ENCODE peak calls at places on chromosomes 12 and 14, in four cellular contexts. One of them, this sample, is unnamed.

GRCh38 chr14:92759300-92759678 is 10.9 kb upstream of the LGMN start:
- DNase-seq in colonic mucosa: peak
- DNase-seq in fibroblast of mammary gland: peak
- DNase-seq in endodermal cell: peak
- DNase-seq in this sample: peak

GRCh38 chr12:96434107-96434506 is 33.9 kb upstream of the CDK17 start:
- DNase-seq in colonic mucosa: peak
- DNase-seq in fibroblast of mammary gland: peak
- DNase-seq in endodermal cell: no peak
- DNase-seq in this sample: no peak

GRCh38 chr14:70888681-70889175 is 18.5 kb upstream of the PCNX1 start:
- DNase-seq in colonic mucosa: no peak
- DNase-seq in fibroblast of mammary gland: peak
- DNase-seq in endodermal cell: no peak
- DNase-seq in this sample: no peak

GRCh38 chr12:116338064-116338872 is 60.8 kb upstream of the MED13L start:
- DNase-seq in colonic mucosa: no peak
- DNase-seq in fibroblast of mammary gland: no peak
- DNase-seq in endodermal cell: peak
- DNase-seq in this sample: no peak

GRCh38 chr14:63286071-63286470 is 32.7 kb downstream of the GPHB5 start:
- DNase-seq in colonic mucosa: no peak
- DNase-seq in fibroblast of mammary gland: no peak
- DNase-seq in endodermal cell: no peak
- DNase-seq in this sample: no peak

GRCh38 chr14:73758392-73759182 is 44.4 kb upstream of the PNMA1 start:
- DNase-seq in colonic mucosa: peak
- DNase-seq in fibroblast of mammary gland: peak
- DNase-seq in endodermal cell: peak
- DNase-seq in this sample: peak

GRCh38 chr14:97432586-97432985 is 635.4 kb downstream of the VRK1 start:
- DNase-seq in colonic mucosa: no peak
- DNase-seq in fibroblast of mammary gland: no peak
- DNase-seq in endodermal cell: no peak
- DNase-seq in this sample: no peak

GRCh38 chr14:96126783-96127271 is 77.8 kb upstream of the BDKRB2 start:
- DNase-seq in colonic mucosa: peak
- DNase-seq in fibroblast of mammary gland: no peak
- DNase-seq in endodermal cell: no peak
- DNase-seq in this sample: no peak

GRCh38 chr12:50514526-50515276 is 9.9 kb downstream of the DIP2B start:
- DNase-seq in colonic mucosa: no peak
- DNase-seq in fibroblast of mammary gland: no peak
- DNase-seq in endodermal cell: no peak
- DNase-seq in this sample: no peak

GRCh38 chr12:78628701-78629100 is 235.9 kb upstream of the SYT1 start:
- DNase-seq in colonic mucosa: no peak
- DNase-seq in fibroblast of mammary gland: no peak
- DNase-seq in endodermal cell: no peak
- DNase-seq in this sample: no peak

GRCh38 chr14:93946506-93947170 is 19.5 kb downstream of the FAM181A start:
- DNase-seq in colonic mucosa: no peak
- DNase-seq in fibroblast of mammary gland: no peak
- DNase-seq in endodermal cell: no peak
- DNase-seq in this sample: no peak

GRCh38 chr14:21317433-21317832 is 37.5 kb downstream of the RPGRIP1 start:
- DNase-seq in colonic mucosa: no peak
- DNase-seq in fibroblast of mammary gland: no peak
- DNase-seq in endodermal cell: peak
- DNase-seq in this sample: no peak

GRCh38 chr12:4821000-4821399 is 88.7 kb upstream of the KCNA1 start:
- DNase-seq in colonic mucosa: no peak
- DNase-seq in fibroblast of mammary gland: no peak
- DNase-seq in endodermal cell: no peak
- DNase-seq in this sample: no peak

GRCh38 chr12:92735131-92735721 is 32.4 kb downstream of the PLEKHG7 start:
- DNase-seq in colonic mucosa: no peak
- DNase-seq in fibroblast of mammary gland: peak
- DNase-seq in endodermal cell: no peak
- DNase-seq in this sample: no peak

GRCh38 chr12:20628388-20628787 is 66.7 kb upstream of the SLCO1C1 start:
- DNase-seq in colonic mucosa: no peak
- DNase-seq in fibroblast of mammary gland: no peak
- DNase-seq in endodermal cell: no peak
- DNase-seq in this sample: no peak

GRCh38 chr14:106635569-106635968 is 1109.2 kb downstream of the TMEM121 start:
- DNase-seq in colonic mucosa: no peak
- DNase-seq in fibroblast of mammary gland: no peak
- DNase-seq in endodermal cell: no peak
- DNase-seq in this sample: no peak

GRCh38 chr14:67881225-67881624 is 61.6 kb downstream of the RAD51B start:
- DNase-seq in colonic mucosa: no peak
- DNase-seq in fibroblast of mammary gland: no peak
- DNase-seq in endodermal cell: no peak
- DNase-seq in this sample: no peak

GRCh38 chr12:11026118-11026517 is 3.7 kb upstream of the TAS2R19 start:
- DNase-seq in colonic mucosa: no peak
- DNase-seq in fibroblast of mammary gland: no peak
- DNase-seq in endodermal cell: peak
- DNase-seq in this sample: peak

GRCh38 chr12:91144053-91144452 is 32.8 kb upstream of the LUM start:
- DNase-seq in colonic mucosa: no peak
- DNase-seq in fibroblast of mammary gland: peak
- DNase-seq in endodermal cell: no peak
- DNase-seq in this sample: no peak

GRCh38 chr12:130710001-130710732 is 5.9 kb downstream of the RIMBP2 start:
- DNase-seq in colonic mucosa: no peak
- DNase-seq in fibroblast of mammary gland: no peak
- DNase-seq in endodermal cell: peak
- DNase-seq in this sample: peak

GRCh38 chr14:50830932-50831703 is at the start of gene NIN:
- DNase-seq in colonic mucosa: peak
- DNase-seq in fibroblast of mammary gland: peak
- DNase-seq in endodermal cell: peak
- DNase-seq in this sample: peak

GRCh38 chr14:101454229-101454628 is 107.1 kb upstream of the DIO3 start:
- DNase-seq in colonic mucosa: no peak
- DNase-seq in fibroblast of mammary gland: no peak
- DNase-seq in endodermal cell: no peak
- DNase-seq in this sample: no peak

GRCh38 chr12:90331262-90331661 is 622.6 kb upstream of the ATP2B1 start:
- DNase-seq in colonic mucosa: no peak
- DNase-seq in fibroblast of mammary gland: no peak
- DNase-seq in endodermal cell: no peak
- DNase-seq in this sample: no peak

GRCh38 chr14:92702441-92702918 is 45.9 kb downstream of the LGMN start:
- DNase-seq in colonic mucosa: no peak
- DNase-seq in fibroblast of mammary gland: no peak
- DNase-seq in endodermal cell: no peak
- DNase-seq in this sample: no peak

DNA sequence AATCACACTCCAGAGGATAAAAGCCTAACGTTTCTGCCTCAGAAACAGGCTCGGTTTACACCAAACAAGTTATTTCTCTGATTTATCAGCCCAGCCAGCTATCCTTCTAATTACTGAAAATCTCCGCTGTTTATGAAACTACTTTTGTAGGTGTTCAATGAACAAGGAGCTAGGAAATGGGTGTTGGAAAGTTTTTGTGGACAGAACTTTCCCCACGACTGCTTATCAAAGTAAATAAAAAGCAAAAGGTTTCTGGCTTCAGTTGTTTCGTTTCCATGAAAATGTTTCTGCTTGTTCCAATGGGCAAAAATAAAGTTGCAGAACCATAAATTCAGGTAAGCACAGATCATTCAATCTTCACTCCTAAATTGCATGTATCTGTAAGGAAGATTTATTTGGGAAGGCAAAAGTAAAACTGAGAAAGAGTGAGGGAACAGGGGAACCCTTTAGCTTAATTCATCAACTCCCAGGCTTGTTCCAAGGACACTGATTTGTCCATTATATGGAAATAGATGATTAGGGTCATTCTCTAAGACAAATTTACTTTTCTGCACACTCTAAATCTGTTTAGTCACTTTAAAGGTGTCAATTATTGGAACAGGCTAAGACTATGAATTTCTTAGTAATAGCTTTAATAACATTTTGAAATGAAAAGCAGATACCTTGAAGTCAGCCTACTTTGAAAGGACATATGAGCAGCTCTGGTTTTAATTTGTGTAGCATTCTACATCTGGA is 175.9 kb upstream of the CDKN3 start:
- DNase-seq in colonic mucosa: no peak
- DNase-seq in fibroblast of mammary gland: no peak
- DNase-seq in endodermal cell: no peak
- DNase-seq in this sample: no peak
- H3K4me3 ChIP-seq in colonic mucosa: no peak
- H3K4me3 ChIP-seq in fibroblast of mammary gland: peak
- H3K4me3 ChIP-seq in endodermal cell: peak
- H3K4me3 ChIP-seq in this sample: no peak

GRCh38 chr14:99524804-99525698 is 43.8 kb downstream of the CCNK start:
- DNase-seq in colonic mucosa: peak
- DNase-seq in fibroblast of mammary gland: peak
- DNase-seq in endodermal cell: peak
- DNase-seq in this sample: peak
- TF ChIP-seq CTCF in colonic mucosa: no peak
- TF ChIP-seq CTCF in fibroblast of mammary gland: peak
- TF ChIP-seq CTCF in endodermal cell: peak
- TF ChIP-seq CTCF in this sample: peak

GRCh38 chr14:89723930-89724915 is 230.3 kb downstream of the EFCAB11 start:
- DNase-seq in colonic mucosa: no peak
- DNase-seq in fibroblast of mammary gland: peak
- DNase-seq in endodermal cell: no peak
- DNase-seq in this sample: no peak
- H3K4me3 ChIP-seq in colonic mucosa: no peak
- H3K4me3 ChIP-seq in fibroblast of mammary gland: peak
- H3K4me3 ChIP-seq in endodermal cell: no peak
- H3K4me3 ChIP-seq in this sample: no peak

DNA sequence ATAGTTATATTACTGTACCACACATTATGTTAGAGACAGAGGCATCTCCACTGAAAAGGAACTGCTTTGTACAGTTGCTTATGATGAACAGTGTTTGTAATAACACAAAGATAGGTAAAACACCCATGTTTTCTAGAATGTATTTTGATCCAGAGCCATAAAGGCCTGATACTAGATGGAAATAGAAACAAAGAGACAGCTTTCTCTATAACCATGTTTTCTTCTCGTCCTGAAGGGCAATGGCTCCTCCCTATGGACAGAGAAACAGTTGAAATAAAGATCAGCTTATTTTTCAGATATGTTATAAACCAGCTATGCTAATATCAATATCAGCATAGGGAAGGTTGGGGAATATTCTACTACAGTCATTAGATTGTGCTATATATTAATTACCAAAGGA is 109.2 kb downstream of the ATXN7L3B start:
- DNase-seq in colonic mucosa: no peak
- DNase-seq in fibroblast of mammary gland: no peak
- DNase-seq in endodermal cell: no peak
- DNase-seq in this sample: no peak
- TF ChIP-seq CTCF in colonic mucosa: no peak
- TF ChIP-seq CTCF in fibroblast of mammary gland: no peak
- TF ChIP-seq CTCF in endodermal cell: peak
- TF ChIP-seq CTCF in this sample: no peak

GRCh38 chr12:128853321-128854197 is at the start of gene GLT1D1:
- DNase-seq in colonic mucosa: no peak
- DNase-seq in fibroblast of mammary gland: no peak
- DNase-seq in endodermal cell: no peak
- DNase-seq in this sample: no peak
- H3K4me3 ChIP-seq in colonic mucosa: no peak
- H3K4me3 ChIP-seq in fibroblast of mammary gland: no peak
- H3K4me3 ChIP-seq in endodermal cell: peak
- H3K4me3 ChIP-seq in this sample: no peak

GRCh38 chr12:80632835-80633234 is 74.6 kb upstream of the MYF6 start:
- DNase-seq in colonic mucosa: no peak
- DNase-seq in fibroblast of mammary gland: peak
- DNase-seq in endodermal cell: peak
- DNase-seq in this sample: peak
- TF ChIP-seq CTCF in colonic mucosa: no peak
- TF ChIP-seq CTCF in fibroblast of mammary gland: peak
- TF ChIP-seq CTCF in endodermal cell: peak
- TF ChIP-seq CTCF in this sample: peak

GRCh38 chr12:46385439-46385838 is 12.9 kb upstream of the SLC38A2 start:
- DNase-seq in colonic mucosa: no peak
- DNase-seq in fibroblast of mammary gland: no peak
- DNase-seq in endodermal cell: peak
- DNase-seq in this sample: peak
- H3K4me3 ChIP-seq in colonic mucosa: no peak
- H3K4me3 ChIP-seq in fibroblast of mammary gland: no peak
- H3K4me3 ChIP-seq in endodermal cell: no peak
- H3K4me3 ChIP-seq in this sample: no peak